ENCODE peak calls at places on chromosomes 11 and 22, in nine cellular contexts. A, R, F, G, U, D, H, Q and K are unnamed samples.

GRCh38 chr11:83249972-83250593 is 36.1 kb downstream of the CCDC90B start:
- DNase-seq in G (peak), H (no peak), U (peak), A (no peak), Q (no peak), D (peak), F (peak), R (peak), K (no peak)

GRCh38 chr11:119148855-119149370 is at the start of gene ABCG4:
- DNase-seq in U (no peak), Q (no peak), D (no peak), F (no peak), R (peak), A (no peak), G (no peak), H (no peak), K (no peak)

GRCh38 chr11:69611548-69612526 is 29.1 kb upstream of the CCND1 start:
- DNase-seq in U (no peak), H (no peak), F (no peak), Q (no peak), R (no peak), D (no peak), G (no peak), A (no peak), K (no peak)

GRCh38 chr11:69928124-69928523 is 108.9 kb upstream of the FGF3 start:
- DNase-seq in H (no peak), F (no peak), U (no peak), G (no peak), R (no peak), A (no peak), D (no peak), Q (no peak), K (no peak)

GRCh38 chr11:63250162-63251050 is 7.0 kb upstream of the SLC22A25 start:
- DNase-seq in G (no peak), D (no peak), Q (no peak), F (no peak), U (no peak), A (no peak), H (no peak), R (no peak), K (no peak)

GRCh38 chr11:12719221-12719620 is 45.0 kb downstream of the TEAD1 start:
- DNase-seq in G (no peak), R (no peak), H (no peak), A (no peak), U (no peak), Q (no peak), F (peak), D (no peak), K (no peak)

GRCh38 chr11:128965485-128965884 is 22.8 kb upstream of the TP53AIP1 start:
- DNase-seq in U (no peak), F (no peak), Q (no peak), A (no peak), D (no peak), H (no peak), G (no peak), R (no peak), K (no peak)

GRCh38 chr11:20452585-20452984 is 65.1 kb downstream of the PRMT3 start:
- DNase-seq in R (no peak), D (no peak), Q (no peak), H (no peak), F (no peak), A (no peak), G (no peak), U (no peak), K (no peak)

GRCh38 chr11:117799634-117800033 is 2.6 kb upstream of the DSCAML1 start:
- DNase-seq in U (no peak), Q (no peak), D (no peak), A (no peak), G (no peak), R (no peak), F (no peak), H (no peak), K (no peak)

GRCh38 chr22:43838571-43839307 is 23.6 kb downstream of the SULT4A1 start:
- DNase-seq in U (no peak), A (no peak), G (no peak), F (no peak), H (no peak), R (no peak), Q (no peak), D (no peak), K (no peak)

GRCh38 chr11:126189109-126189929 is 22.1 kb downstream of the RPUSD4 start:
- DNase-seq in D (no peak), R (peak), Q (no peak), F (no peak), H (no peak), G (no peak), A (no peak), U (no peak), K (no peak)

GRCh38 chr11:130876100-130876499 is 40.2 kb downstream of the SNX19 start:
- DNase-seq in A (no peak), F (no peak), Q (no peak), H (no peak), U (no peak), G (no peak), R (no peak), D (no peak), K (no peak)

GRCh38 chr22:48979482-48979881 is 848.2 kb downstream of the BRD1 start:
- DNase-seq in A (no peak), U (no peak), F (peak), G (no peak), H (no peak), Q (no peak), D (peak), R (no peak), K (no peak)

GRCh38 chr11:125902315-125902926 is 585 bp downstream of the PUS3 start:
- DNase-seq in F (peak), A (no peak), U (no peak), Q (no peak), H (no peak), G (no peak), D (no peak), R (no peak), K (no peak)